ENCODE peak calls at places on chromosomes 6 and 20, in six cellular contexts. Q is heart right ventricle, U is endodermal cell, D is HCT116, E is cardiac muscle cell, C is mucosa of descending colon. F is an unnamed sample.

GRCh38 chr20:25037288-25038102 is 20.4 kb downstream of the ACSS1 start:
- DNase-seq in E (no peak), Q (no peak), U (no peak), C (no peak), D (no peak), F (no peak)

GRCh38 chr6:40671338-40672050 is 84.3 kb upstream of the LRFN2 start:
- DNase-seq in C (peak; percentile 21), E (no peak), Q (no peak), D (no peak), U (no peak), F (no peak)

GRCh38 chr20:841568-842546 is 8.3 kb downstream of the FAM110A start:
- DNase-seq in E (no peak), D (no peak), C (peak; percentile 75), U (peak; percentile 85), Q (no peak), F (peak; percentile 83)

GRCh38 chr6:147567141-147567805 is 58.8 kb downstream of the SAMD5 start:
- DNase-seq in Q (no peak), C (no peak), E (no peak), D (no peak), U (no peak), F (no peak)

GRCh38 chr6:108557494-108558371 is 3.0 kb upstream of the FOXO3 start:
- DNase-seq in Q (peak; percentile 80), E (peak; percentile 84), D (no peak), C (peak; percentile 83), U (peak; percentile 94), F (peak; percentile 85)

GRCh38 chr20:25376886-25377285 is 13.7 kb downstream of the ABHD12 start:
- DNase-seq in U (no peak), Q (no peak), C (no peak), D (no peak), E (no peak), F (no peak)

GRCh38 chr20:44074252-44075151 is 112.5 kb downstream of the JPH2 start:
- DNase-seq in U (no peak), Q (peak; percentile 68), C (no peak), D (no peak), E (peak; percentile 31), F (no peak)

GRCh38 chr6:48813821-48814220 is 649.2 kb downstream of the MMUT start:
- DNase-seq in C (no peak), E (peak; percentile 81), D (no peak), Q (no peak), U (no peak), F (no peak)

GRCh38 chr6:163356324-163356723 is 58.2 kb upstream of the QKI start:
- DNase-seq in C (peak; percentile 26), U (peak; percentile 71), Q (peak; percentile 72), D (no peak), E (peak; percentile 87), F (no peak)

GRCh38 chr20:25398363-25399037 is 7.9 kb upstream of the ABHD12 start:
- DNase-seq in U (no peak), E (no peak), C (no peak), Q (no peak), D (no peak), F (peak; percentile 47)

GRCh38 chr6:92329416-92329815 is 1089.9 kb downstream of the EPHA7 start:
- DNase-seq in Q (no peak), D (no peak), E (no peak), U (no peak), C (no peak), F (no peak)

GRCh38 chr6:15344186-15344506 is 98.3 kb downstream of the JARID2 start:
- DNase-seq in E (no peak), U (no peak), Q (no peak), C (no peak), D (no peak), F (no peak)

GRCh38 chr20:17227669-17228623 is 1.1 kb downstream of the PCSK2 start:
- DNase-seq in U (peak; percentile 91), C (no peak), Q (no peak), D (no peak), E (peak; percentile 3), F (no peak)

GRCh38 chr6:452301-453067 is 60.9 kb downstream of the IRF4 start:
- DNase-seq in Q (no peak), D (no peak), U (no peak), E (no peak), C (no peak), F (no peak)

GRCh38 chr6:127300411-127300810 is 33.7 kb downstream of the RNF146 start:
- DNase-seq in C (no peak), D (no peak), Q (no peak), U (peak; percentile 66), E (peak; percentile 72), F (no peak)

GRCh38 chr6:39049575-39050283 is 1.1 kb downstream of the GLP1R start:
- DNase-seq in D (no peak), U (peak; percentile 70), Q (no peak), E (no peak), C (no peak), F (no peak)

GRCh38 chr6:47446974-47447373 is 30.6 kb upstream of the CD2AP start:
- DNase-seq in C (no peak), Q (no peak), D (no peak), E (peak; percentile 9), U (no peak), F (no peak)

GRCh38 chr6:89999154-89999553 is 104.9 kb downstream of the GJA10 start:
- DNase-seq in D (peak; percentile 54), E (peak; percentile 17), U (no peak), C (peak; percentile 93), Q (peak; percentile 48), F (no peak)

GRCh38 chr20:58721951-58722371 is 29.4 kb downstream of the NPEPL1 start:
- DNase-seq in E (no peak), U (no peak), C (peak; percentile 30), D (no peak), Q (no peak), F (no peak)

GRCh38 chr6:163667372-163668060 is 253.0 kb downstream of the QKI start:
- DNase-seq in C (peak; percentile 60), D (no peak), U (no peak), Q (no peak), E (peak; percentile 62), F (no peak)

GRCh38 chr6:135703621-135704020 is 147.9 kb upstream of the PDE7B start:
- DNase-seq in Q (no peak), E (peak; percentile 43), D (no peak), C (no peak), U (no peak), F (no peak)

GRCh38 chr6:113078791-113079190 is 731.7 kb downstream of the RFPL4B start:
- DNase-seq in E (no peak), Q (no peak), D (no peak), U (no peak), C (no peak), F (no peak)

GRCh38 chr6:2021713-2022125 is 223.7 kb downstream of the GMDS start:
- DNase-seq in C (peak; percentile 93), U (no peak), D (no peak), E (peak; percentile 79), Q (peak; percentile 74), F (no peak)

GRCh38 chr6:130076512-130076911 is 58.1 kb downstream of the L3MBTL3 start:
- DNase-seq in D (no peak), U (no peak), Q (no peak), E (no peak), C (no peak), F (no peak)

GRCh38 chr20:11982289-11982957 is 64.7 kb downstream of the BTBD3 start:
- DNase-seq in C (peak; percentile 47), Q (no peak), U (no peak), D (no peak), E (no peak), F (peak; percentile 53)

GRCh38 chr20:37311710-37312355 is 22.4 kb downstream of the MANBAL start:
- DNase-seq in Q (no peak), C (no peak), D (no peak), U (no peak), E (no peak), F (peak; percentile 38)

GRCh38 chr20:37308098-37309050 is 18.9 kb downstream of the MANBAL start:
- DNase-seq in U (no peak), C (no peak), E (no peak), D (no peak), Q (peak; percentile 29), F (no peak)

GRCh38 chr20:37309941-37310590 is 20.6 kb downstream of the MANBAL start:
- DNase-seq in E (no peak), C (no peak), D (no peak), U (no peak), Q (no peak), F (no peak)

GRCh38 chr20:37309290-37309689 is 19.8 kb downstream of the MANBAL start:
- DNase-seq in Q (no peak), U (no peak), D (no peak), E (no peak), C (no peak), F (no peak)

DNA sequence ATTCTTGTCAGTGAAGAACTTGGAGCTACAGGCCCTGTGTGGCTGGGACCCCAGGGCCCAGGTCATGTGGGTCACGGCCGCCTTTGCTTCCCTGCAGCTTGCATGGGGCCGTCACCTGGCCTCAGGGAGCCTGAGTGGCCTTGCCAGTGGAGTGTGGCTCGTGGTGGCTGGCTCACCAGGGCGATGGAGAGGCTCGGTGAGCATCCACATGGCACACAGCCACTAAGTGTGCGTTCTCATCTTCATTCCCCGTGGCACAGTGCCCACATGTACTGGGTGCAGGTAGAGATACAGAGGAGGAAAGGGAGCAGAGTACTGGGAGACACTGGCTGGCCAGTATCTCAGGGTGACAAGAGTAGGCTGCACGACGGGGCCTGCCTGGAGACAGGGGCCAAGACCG is 21.5 kb downstream of the MANBAL start:
- DNase-seq in U (no peak), D (no peak), C (no peak), Q (no peak), E (no peak), F (no peak)
- H3K4me3 ChIP-seq in U (no peak overlapping the region), D (no peak overlapping the region), C (no peak overlapping the region), Q (no peak overlapping the region), E (no peak overlapping the region), F (no peak overlapping the region)

GRCh38 chr6:55497694-55498093 is 81.3 kb downstream of the HMGCLL1 start:
- DNase-seq in Q (no peak), U (no peak), C (no peak), E (no peak), D (no peak), F (no peak)

GRCh38 chr6:55495277-55495676 is 83.7 kb downstream of the HMGCLL1 start:
- DNase-seq in C (no peak), Q (no peak), E (no peak), D (no peak), U (no peak), F (no peak)

GRCh38 chr6:55492259-55492658 is 86.7 kb downstream of the HMGCLL1 start:
- DNase-seq in D (no peak), Q (no peak), C (no peak), U (no peak), E (no peak), F (no peak)

GRCh38 chr6:55490871-55491270 is 88.1 kb downstream of the HMGCLL1 start:
- DNase-seq in U (no peak), E (no peak), C (no peak), D (no peak), Q (no peak), F (no peak)

GRCh38 chr6:55496201-55496600 is 82.8 kb downstream of the HMGCLL1 start:
- DNase-seq in Q (no peak), C (no peak), U (no peak), E (no peak), D (no peak), F (no peak)
- H3K4me1 ChIP-seq in Q (no peaks in the 10 kb centered on the region), C (no peaks in the 10 kb centered on the region), U (no peaks in the 10 kb centered on the region), E (no peaks in the 10 kb centered on the region), D (no peaks in the 10 kb centered on the region), F (no peaks in the 10 kb centered on the region)

GRCh38 chr6:55276745-55277627 is 50.3 kb upstream of the GFRAL start:
- DNase-seq in C (peak; percentile 12), D (peak; percentile 58), Q (peak; percentile 39), U (peak; percentile 79), E (peak; percentile 84), F (peak; percentile 58)
- TF ChIP-seq CTCF in C (no peak), D (peak; percentile 58), Q (peak; percentile 15), U (peak; percentile 87), E (peak; percentile 63), F (peak; percentile 69)

GRCh38 chr20:37096415-37097039 is 730 bp upstream of the RBL1 start:
- DNase-seq in Q (no peak), U (no peak), D (no peak), C (no peak), E (no peak), F (no peak)
- H3K4me3 ChIP-seq in Q (peak overlapping the region; percentile 66), U (peak overlapping the region; percentile 82), D (peak overlapping the region; percentile 74), C (no peak overlapping the region), E (peak overlapping the region; percentile 59), F (peak overlapping the region; percentile 75)